ENCODE peak calls at places on chromosomes 3 and 15, in seven cellular contexts. N is OCI-LY7, Z is NB4, D is fibroblast of mammary gland, R is heart left ventricle, T is AG04450, U is left lung. F is an unnamed sample.

GRCh38 chr3:29245441-29245840 is 35.4 kb upstream of the RBMS3 start:
- DNase-seq in Z (no peak), N (no peak), T (no peak), U (no peak), D (peak), R (no peak), F (no peak)

GRCh38 chr3:64586977-64587376 is 100.8 kb downstream of the ADAMTS9 start:
- DNase-seq in U (no peak), N (no peak), T (no peak), R (no peak), Z (no peak), D (no peak), F (no peak)

GRCh38 chr15:75641603-75642002 is 1.6 kb upstream of the IMP3 start:
- DNase-seq in Z (no peak), T (no peak), D (no peak), U (no peak), N (peak), R (no peak), F (no peak)

GRCh38 chr15:74010929-74011540 is 16.5 kb downstream of the PML start:
- DNase-seq in D (peak), Z (no peak), T (no peak), R (no peak), U (no peak), N (no peak), F (no peak)

GRCh38 chr3:194508486-194509449 is 22.0 kb upstream of the ATP13A3 start:
- DNase-seq in Z (peak), R (no peak), N (no peak), T (no peak), U (no peak), D (no peak), F (no peak)

GRCh38 chr3:49519916-49520385 is 34.3 kb upstream of the BSN start:
- DNase-seq in Z (peak), R (no peak), U (no peak), T (no peak), D (no peak), N (no peak), F (peak)

GRCh38 chr15:91224750-91225380 is 124.8 kb downstream of the SV2B start:
- DNase-seq in D (peak), R (no peak), T (no peak), U (no peak), Z (peak), N (peak), F (no peak)

GRCh38 chr15:90610220-90610619 is 80.5 kb downstream of the CRTC3 start:
- DNase-seq in D (peak), R (no peak), U (no peak), T (peak), N (no peak), Z (no peak), F (no peak)

GRCh38 chr3:61452536-61452991 is 108.8 kb upstream of the PTPRG start:
- DNase-seq in R (no peak), U (no peak), N (no peak), Z (no peak), T (peak), D (peak), F (no peak)

GRCh38 chr3:108183178-108183577 is 39.0 kb downstream of the IFT57 start:
- DNase-seq in N (no peak), D (peak), U (no peak), R (no peak), T (no peak), Z (peak), F (no peak)

GRCh38 chr3:32842531-32842931 is 24.7 kb downstream of the TRIM71 start:
- DNase-seq in T (no peak), D (no peak), U (no peak), R (no peak), Z (no peak), N (peak), F (no peak)

GRCh38 chr15:40843885-40844542 is at the start of gene SPINT1:
- DNase-seq in R (no peak), D (no peak), T (no peak), Z (peak), N (no peak), U (peak), F (no peak)

GRCh38 chr3:159859424-159859823 is 129.2 kb upstream of the IL12A start:
- DNase-seq in U (no peak), N (no peak), D (no peak), T (no peak), Z (no peak), R (no peak), F (no peak)

GRCh38 chr15:77499087-77499765 is 78.5 kb downstream of the HMG20A start:
- DNase-seq in R (no peak), Z (no peak), D (peak), N (no peak), U (no peak), T (no peak), F (no peak)

GRCh38 chr3:186839874-186840641 is 2.5 kb upstream of the ADIPOQ start:
- DNase-seq in R (no peak), U (no peak), Z (peak), D (peak), T (no peak), N (no peak), F (no peak)

GRCh38 chr15:70257573-70258220 is 160.0 kb upstream of the TLE3 start:
- DNase-seq in R (peak), T (no peak), U (peak), N (peak), Z (peak), D (no peak), F (peak)

GRCh38 chr3:152531717-152532116 is 263.0 kb downstream of the MBNL1 start:
- DNase-seq in Z (no peak), R (no peak), T (no peak), U (no peak), N (no peak), D (no peak), F (no peak)

GRCh38 chr3:168065569-168065968 is 30.2 kb downstream of the GOLIM4 start:
- DNase-seq in D (no peak), T (no peak), R (no peak), U (no peak), N (no peak), Z (no peak), F (no peak)

GRCh38 chr3:134430950-134431445 is 54.8 kb downstream of the ANAPC13 start:
- DNase-seq in T (no peak), R (no peak), Z (no peak), N (peak), U (no peak), D (no peak), F (no peak)

GRCh38 chr15:100284701-100285100 is 57.1 kb downstream of the ADAMTS17 start:
- DNase-seq in Z (no peak), R (peak), T (no peak), N (no peak), U (no peak), D (no peak), F (no peak)

GRCh38 chr3:171183042-171183441 is 156.5 kb upstream of the SLC2A2 start:
- DNase-seq in Z (no peak), R (no peak), N (no peak), D (peak), U (no peak), T (no peak), F (no peak)

GRCh38 chr3:66276705-66277274 is 56.0 kb downstream of the SLC25A26 start:
- DNase-seq in D (peak), T (peak), Z (peak), N (peak), U (no peak), R (peak), F (no peak)

GRCh38 chr3:143952569-143953069 is 19.0 kb upstream of the DIPK2A start:
- DNase-seq in Z (no peak), T (no peak), N (no peak), R (no peak), U (no peak), D (no peak), F (no peak)

GRCh38 chr3:24704496-24704895 is 209.8 kb upstream of the THRB start:
- DNase-seq in D (peak), R (no peak), Z (no peak), T (no peak), U (no peak), N (no peak), F (no peak)

GRCh38 chr3:41684802-41685740 is 276.8 kb downstream of the ULK4 start:
- DNase-seq in Z (no peak), R (no peak), U (no peak), D (no peak), T (no peak), N (no peak), F (no peak)

GRCh38 chr3:38648659-38649499 is 608 bp downstream of the SCN5A start:
- DNase-seq in T (no peak), U (no peak), R (peak), D (no peak), Z (no peak), N (no peak), F (no peak)

GRCh38 chr3:133992951-133993595 is 36.7 kb downstream of the SLCO2A1 start:
- DNase-seq in Z (no peak), D (no peak), N (no peak), T (no peak), U (no peak), R (no peak), F (no peak)

GRCh38 chr3:159131376-159131775 is 329.5 kb downstream of the MFSD1 start:
- DNase-seq in D (no peak), R (no peak), U (no peak), Z (no peak), N (no peak), T (no peak), F (no peak)

GRCh38 chr15:67820992-67821783 is 4.1 kb upstream of the SKOR1 start:
- DNase-seq in U (no peak), N (no peak), R (peak), D (peak), Z (peak), T (no peak), F (no peak)

GRCh38 chr3:186630950-186631624 is 9.1 kb upstream of the FETUB start:
- DNase-seq in N (no peak), T (no peak), D (no peak), U (no peak), Z (no peak), R (no peak), F (no peak)

GRCh38 chr3:43892535-43892934 is 201.8 kb downstream of the ABHD5 start:
- DNase-seq in R (no peak), Z (peak), D (no peak), U (no peak), T (no peak), N (peak), F (no peak)

GRCh38 chr3:197458179-197458707 is 97.5 kb downstream of the BDH1 start:
- DNase-seq in U (no peak), T (no peak), Z (peak), N (no peak), R (no peak), D (peak), F (no peak)

GRCh38 chr3:194768586-194768985 is 82.9 kb downstream of the FAM43A start:
- DNase-seq in Z (no peak), R (no peak), D (no peak), N (no peak), T (no peak), U (no peak), F (no peak)

GRCh38 chr3:128933922-128934253 is 54.5 kb downstream of the ACAD9 start:
- DNase-seq in U (no peak), Z (no peak), T (no peak), D (no peak), N (no peak), R (no peak), F (no peak)

GRCh38 chr3:39196671-39197446 is 4.5 kb upstream of the XIRP1 start:
- DNase-seq in R (no peak), Z (no peak), U (no peak), T (no peak), N (no peak), D (no peak), F (no peak)

GRCh38 chr15:85681391-85681790 is 113.3 kb downstream of the KLHL25 start:
- DNase-seq in N (no peak), T (no peak), U (no peak), D (no peak), Z (no peak), R (no peak), F (no peak)

GRCh38 chr3:138862924-138863775 is 28.4 kb upstream of the PIK3CB start:
- DNase-seq in U (no peak), Z (peak), D (peak), N (no peak), R (no peak), T (no peak), F (peak)

GRCh38 chr15:61522375-61522774 is 293.3 kb upstream of the RORA start:
- DNase-seq in R (no peak), U (no peak), N (no peak), D (no peak), Z (no peak), T (no peak), F (no peak)

DNA sequence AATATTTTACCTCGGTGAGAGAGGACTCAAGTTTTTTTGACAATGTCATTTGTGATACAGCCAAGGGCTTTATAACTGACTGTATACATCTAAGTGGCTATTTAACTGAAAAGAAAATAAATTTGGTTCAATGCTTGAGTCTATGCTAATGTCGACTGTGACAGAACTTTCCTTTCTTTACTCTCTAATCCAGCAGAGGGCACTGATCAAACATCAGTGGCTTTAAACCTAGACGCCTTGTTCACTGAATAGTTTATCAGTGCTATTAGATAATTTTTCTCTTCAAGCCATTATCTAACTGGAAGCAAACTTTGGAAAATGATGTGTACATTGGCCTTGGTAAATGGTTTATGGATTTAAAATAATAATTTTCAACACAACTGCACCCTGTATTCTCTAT is 285.1 kb downstream of the CHL1 start:
- DNase-seq in N (peak), U (no peak), Z (peak), T (no peak), R (no peak), D (peak), F (no peak)
- TF ChIP-seq CTCF in N (peak), U (no peak), Z (peak), T (peak), R (no peak), D (peak), F (no peak)

DNA sequence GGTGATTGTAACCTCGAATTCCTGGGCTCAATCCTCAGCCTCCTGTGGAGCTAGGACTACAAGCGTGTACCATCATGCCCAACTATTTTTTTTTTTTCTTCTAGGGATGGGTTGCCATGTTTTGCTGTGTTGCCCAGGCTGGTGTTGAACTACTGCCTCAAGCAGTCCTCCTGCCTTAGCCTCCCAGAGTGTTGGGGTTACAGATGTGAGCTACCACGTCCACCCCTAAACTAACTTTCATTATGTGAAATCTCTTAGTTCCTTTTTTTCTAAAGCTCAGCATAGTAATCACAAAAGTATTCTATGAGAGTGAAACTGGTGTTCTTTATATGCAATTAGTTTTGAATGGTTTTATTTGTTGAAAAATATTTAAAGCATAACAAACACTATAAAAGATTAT is 92.1 kb downstream of the XRN1 start:
- DNase-seq in Z (no peak), T (no peak), D (no peak), R (no peak), N (no peak), U (no peak), F (no peak)
- TF ChIP-seq CTCF in Z (no peak), T (no peak), D (no peak), R (no peak), N (no peak), U (no peak), F (no peak)

GRCh38 chr15:56923174-56923579 is 4.7 kb downstream of the TCF12 start:
- DNase-seq in N (no peak), Z (no peak), U (no peak), D (no peak), R (no peak), T (no peak), F (no peak)
- TF ChIP-seq CTCF in N (no peak), Z (no peak), U (no peak), D (no peak), R (no peak), T (no peak), F (no peak)

GRCh38 chr15:82680200-82681102 is 29.2 kb downstream of the AP3B2 start:
- DNase-seq in D (no peak), T (no peak), R (no peak), N (peak), U (peak), Z (no peak), F (no peak)
- TF ChIP-seq CTCF in D (no peak), T (no peak), R (no peak), N (no peak), U (no peak), Z (no peak), F (no peak)

DNA sequence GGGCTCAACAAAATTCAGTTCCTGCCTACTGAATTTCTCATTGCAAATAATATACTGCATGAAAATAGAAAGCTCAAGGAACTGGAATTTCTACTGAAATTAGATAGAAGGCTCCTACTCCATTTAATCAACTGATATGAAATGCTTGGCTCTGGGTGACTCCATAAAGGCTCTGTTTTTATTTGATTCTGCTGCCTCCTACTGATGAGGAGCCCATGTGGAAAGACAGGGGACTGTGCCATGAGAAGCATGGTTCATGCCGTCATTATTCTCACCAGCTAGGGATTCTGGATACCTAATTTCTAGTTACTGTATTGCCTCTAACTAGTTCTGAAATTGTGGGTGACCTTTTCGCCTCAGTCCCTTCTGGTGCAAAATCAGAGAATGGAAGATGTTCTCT is 366.2 kb upstream of the DPH6 start:
- DNase-seq in Z (no peak), R (no peak), D (peak), N (no peak), T (no peak), U (no peak), F (no peak)
- TF ChIP-seq CTCF in Z (no peak), R (no peak), D (peak), N (no peak), T (peak), U (no peak), F (no peak)

DNA sequence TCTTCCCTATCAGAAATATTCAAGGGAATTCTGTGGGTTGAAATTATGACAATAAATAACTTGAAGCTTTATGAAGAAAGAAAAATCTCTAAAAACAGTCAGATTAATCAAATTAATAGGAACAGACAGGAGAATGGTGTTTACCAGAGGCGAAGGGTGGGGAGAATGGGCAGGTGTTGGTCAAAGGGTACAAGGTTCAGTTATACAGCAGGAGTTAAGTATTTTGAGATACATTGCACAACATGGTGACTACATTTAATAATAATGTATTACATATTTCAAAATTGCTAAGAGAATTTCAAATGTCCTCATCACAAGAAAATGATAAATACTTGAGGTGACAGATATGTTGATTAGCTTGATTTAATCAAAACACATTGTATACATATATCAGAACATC is 18.6 kb downstream of the SPCS1 start:
- DNase-seq in D (no peak), U (no peak), T (no peak), R (no peak), Z (no peak), N (no peak), F (no peak)
- TF ChIP-seq CTCF in D (no peak), U (no peak), T (no peak), R (no peak), Z (no peak), N (no peak), F (no peak)

DNA sequence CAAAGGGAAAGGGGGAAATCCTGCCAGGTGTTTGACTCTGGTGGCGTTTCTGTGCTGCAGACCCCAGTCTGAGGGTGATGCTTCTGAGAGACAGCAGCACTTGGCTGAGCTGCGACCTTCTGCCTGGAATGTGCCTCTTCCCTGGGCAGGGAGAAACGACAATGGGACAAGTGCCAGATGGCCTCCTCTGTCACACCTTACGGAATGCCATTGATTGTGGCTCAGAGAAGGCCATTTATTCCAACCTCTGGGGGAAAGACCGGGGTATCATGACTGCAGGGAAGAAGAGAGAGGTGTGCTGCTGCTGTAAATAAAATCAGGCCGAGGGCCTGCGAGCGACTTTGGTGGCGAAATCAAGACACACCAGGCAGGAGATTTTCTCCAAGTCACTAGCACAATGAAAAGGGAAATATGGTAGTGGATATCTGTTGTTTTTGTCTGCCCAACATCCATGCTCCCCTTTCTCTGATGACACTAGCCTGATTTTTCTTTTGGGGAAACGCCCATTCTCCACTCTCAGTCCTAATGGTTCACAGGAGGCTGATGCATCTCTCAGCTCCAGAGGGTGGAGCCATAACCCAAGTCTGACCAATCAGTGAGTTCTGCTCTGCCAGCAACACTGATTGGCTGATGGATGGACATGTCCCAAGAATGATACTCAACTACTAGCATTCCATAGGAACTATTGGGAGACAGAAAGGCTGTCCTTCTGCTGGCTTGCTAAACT is 336.1 kb downstream of the FOXP1 start:
- DNase-seq in R (no peak), N (peak), D (peak), T (no peak), U (no peak), Z (peak), F (no peak)
- TF ChIP-seq CTCF in R (no peak), N (peak), D (no peak), T (no peak), U (no peak), Z (no peak), F (no peak)

GRCh38 chr3:110878692-110879091 is 192.9 kb upstream of the NECTIN3 start:
- DNase-seq in Z (no peak), D (no peak), U (no peak), T (no peak), R (no peak), N (no peak), F (no peak)

GRCh38 chr3:110886514-110886913 is 185.1 kb upstream of the NECTIN3 start:
- DNase-seq in D (no peak), T (no peak), Z (no peak), R (no peak), N (no peak), U (no peak), F (no peak)

DNA sequence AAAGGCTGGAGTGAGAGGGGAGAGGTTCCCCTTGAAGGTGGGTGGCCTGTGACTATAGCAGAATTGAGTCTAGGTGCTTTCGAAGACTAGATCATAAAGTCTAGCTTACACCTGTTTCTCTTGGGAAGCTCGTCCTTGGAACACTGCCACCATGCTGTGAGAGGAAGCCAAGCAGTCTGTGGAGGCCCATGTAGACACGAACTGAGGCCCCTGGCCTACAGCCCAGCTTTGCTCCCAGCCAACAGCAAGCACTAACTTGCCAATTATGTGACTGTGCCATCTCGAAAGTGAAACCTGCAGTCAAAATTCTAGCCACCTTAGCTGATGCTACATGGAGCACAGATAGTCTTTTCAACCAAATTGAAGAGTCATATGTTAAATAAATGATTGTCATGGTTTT is 190.5 kb upstream of the NECTIN3 start:
- DNase-seq in N (peak), R (peak), U (no peak), T (peak), D (peak), Z (peak), F (no peak)
- TF ChIP-seq CTCF in N (peak), R (no peak), U (no peak), T (peak), D (no peak), Z (peak), F (no peak)

F was measured in CD14-positive monocyte.